ENCODE peak calls at places on chromosome 4, in eight cellular contexts. V is left lung, M is neuronal stem cell, R is lower lobe of right lung, D is left ventricle myocardium inferior, K is RWPE1, J is pancreas, H is IMR-90. T is an unnamed sample.

GRCh38 chr4:41120297-41121217 is 93.8 kb downstream of the APBB2 start:
- DNase-seq in V (no peak), M (no peak), R (peak; percentile 56), D (peak; percentile 39), K (peak; percentile 41), J (no peak), H (peak; percentile 59), T (peak; percentile 41)

GRCh38 chr4:73161527-73162185 is 92.1 kb upstream of the COX18 start:
- DNase-seq in V (no peak), M (no peak), R (no peak), D (no peak), K (no peak), J (no peak), H (no peak), T (no peak)

GRCh38 chr4:74133786-74134499 is 24.0 kb upstream of the MTHFD2L start:
- DNase-seq in V (peak; percentile 76), M (peak; percentile 70), R (peak; percentile 72), D (peak; percentile 48), K (peak; percentile 38), J (peak; percentile 77), H (peak; percentile 86), T (peak; percentile 46)

GRCh38 chr4:20252656-20253271 is 1.1 kb downstream of the SLIT2 start:
- DNase-seq in V (peak; percentile 75), M (peak; percentile 40), R (peak; percentile 48), D (peak; percentile 20), K (no peak), J (peak; percentile 62), H (peak; percentile 39), T (no peak)

GRCh38 chr4:6892190-6892908 is 17.3 kb upstream of the TBC1D14 start:
- DNase-seq in V (peak; percentile 81), M (no peak), R (peak; percentile 62), D (peak; percentile 45), K (no peak), J (no peak), H (peak; percentile 79), T (no peak)

GRCh38 chr4:88623097-88623496 is 30.8 kb downstream of the HERC3 start:
- DNase-seq in V (no peak), M (no peak), R (no peak), D (no peak), K (peak; percentile 85), J (no peak), H (peak; percentile 86), T (no peak)

GRCh38 chr4:2432991-2433530 is 14.3 kb downstream of the CFAP99 start:
- DNase-seq in V (no peak), M (no peak), R (no peak), D (no peak), K (no peak), J (no peak), H (peak; percentile 64), T (peak; percentile 92)

GRCh38 chr4:63618883-63619573 is 790.2 kb downstream of the TECRL start:
- DNase-seq in V (no peak), M (no peak), R (no peak), D (no peak), K (no peak), J (no peak), H (no peak), T (no peak)

GRCh38 chr4:96776922-96777510 is 937.1 kb downstream of the PDHA2 start:
- DNase-seq in V (no peak), M (no peak), R (no peak), D (no peak), K (no peak), J (no peak), H (no peak), T (no peak)

GRCh38 chr4:15836362-15836761 is 58.2 kb downstream of the CD38 start:
- DNase-seq in V (no peak), M (no peak), R (no peak), D (no peak), K (no peak), J (no peak), H (no peak), T (no peak)

GRCh38 chr4:39932776-39933402 is 44.8 kb downstream of the PDS5A start:
- DNase-seq in V (no peak), M (no peak), R (no peak), D (no peak), K (no peak), J (no peak), H (no peak), T (no peak)

GRCh38 chr4:39933689-39934590 is 43.8 kb downstream of the PDS5A start:
- DNase-seq in V (no peak), M (no peak), R (no peak), D (no peak), K (no peak), J (no peak), H (peak; percentile 69), T (no peak)

GRCh38 chr4:39937683-39938268 is 39.9 kb downstream of the PDS5A start:
- DNase-seq in V (no peak), M (no peak), R (no peak), D (no peak), K (no peak), J (no peak), H (peak; percentile 45), T (no peak)

GRCh38 chr4:39941682-39942217 is 36.0 kb downstream of the PDS5A start:
- DNase-seq in V (no peak), M (no peak), R (no peak), D (no peak), K (no peak), J (no peak), H (no peak), T (no peak)

GRCh38 chr4:39936565-39937418 is 40.9 kb downstream of the PDS5A start:
- DNase-seq in V (no peak), M (peak; percentile 11), R (no peak), D (no peak), K (no peak), J (no peak), H (no peak), T (no peak)
- H3K27ac ChIP-seq in V (no peak overlapping the region), M (no peak overlapping the region), R (no peak overlapping the region), D (no peak overlapping the region), K (peak overlapping the region; percentile 43), J (no peak overlapping the region), H (no peak overlapping the region), T (no peak overlapping the region)

DNA sequence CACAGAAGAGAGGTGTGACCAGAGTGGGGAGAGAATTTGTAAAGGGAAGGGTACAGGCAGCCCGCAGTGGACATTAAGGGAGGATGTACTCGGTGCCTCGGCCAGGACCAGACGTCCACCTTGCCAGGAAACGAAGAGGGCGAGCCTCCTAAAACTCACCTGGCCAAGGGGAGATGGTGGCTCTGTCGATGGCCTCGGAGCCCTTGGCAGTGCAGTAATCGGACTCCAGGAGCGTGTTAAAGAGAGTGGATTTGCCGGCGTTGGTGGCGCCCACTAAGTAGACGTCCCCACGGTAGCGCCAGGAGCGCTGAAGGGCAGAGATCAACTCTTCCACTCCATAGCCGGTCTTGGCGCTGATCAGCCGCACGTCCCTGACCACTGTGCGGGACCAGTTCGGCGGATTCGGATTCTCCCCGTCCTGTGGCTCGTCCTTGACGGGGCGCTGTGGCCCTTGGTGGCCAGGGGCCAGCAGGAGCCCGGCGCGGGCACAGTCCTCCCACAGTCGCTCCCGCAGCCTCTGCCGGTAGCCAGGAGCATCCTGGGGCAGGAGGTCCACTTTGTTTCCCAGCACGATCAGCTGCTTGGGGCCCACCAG is 1.0 kb downstream of the NOA1 start:
- DNase-seq in V (no peak), M (no peak), R (no peak), D (no peak), K (no peak), J (no peak), H (no peak), T (no peak)
- H3K27ac ChIP-seq in V (no peak overlapping the region), M (no peak overlapping the region), R (peak overlapping the region; percentile 85), D (peak overlapping the region; percentile 93), K (peak overlapping the region; percentile 96), J (peak overlapping the region; percentile 77), H (peak overlapping the region; percentile 89), T (peak overlapping the region; percentile 69)

DNA sequence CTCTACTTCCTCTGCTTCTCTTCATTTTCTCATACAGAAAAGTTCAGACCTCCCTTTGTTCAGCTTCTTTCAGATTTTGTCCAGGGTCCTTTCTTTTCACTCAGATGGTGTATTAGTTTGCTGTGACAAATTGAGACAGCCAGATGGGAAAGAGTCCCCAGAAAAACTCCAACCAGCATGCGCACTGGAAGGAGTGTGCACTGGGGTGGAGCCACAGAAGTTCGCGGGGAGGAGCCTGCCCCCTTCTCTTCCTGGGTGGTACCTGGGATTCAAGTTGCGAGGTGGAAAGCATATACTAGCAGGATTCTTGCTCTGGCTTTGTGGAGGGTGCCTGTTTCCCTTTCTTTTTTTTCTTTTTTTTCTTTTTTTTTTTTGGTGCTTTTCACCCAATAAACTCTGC is 51.6 kb downstream of the SMIM20 start:
- DNase-seq in V (no peak), M (no peak), R (no peak), D (no peak), K (no peak), J (no peak), H (no peak), T (no peak)
- H3K27ac ChIP-seq in V (no peak overlapping the region), M (peak overlapping the region; percentile 51), R (no peak overlapping the region), D (no peak overlapping the region), K (no peak overlapping the region), J (no peak overlapping the region), H (peak overlapping the region; percentile 54), T (no peak overlapping the region)

GRCh38 chr4:80138556-80139538 is 58.5 kb upstream of the PRDM8 start:
- DNase-seq in V (no peak), M (no peak), R (no peak), D (no peak), K (no peak), J (no peak), H (peak; percentile 82), T (no peak)

GRCh38 chr4:80134936-80135701 is 62.1 kb upstream of the ANTXR2 start:
- DNase-seq in V (no peak), M (no peak), R (no peak), D (no peak), K (no peak), J (no peak), H (peak; percentile 42), T (no peak)

GRCh38 chr4:80137631-80138030 is 59.7 kb upstream of the PRDM8 start:
- DNase-seq in V (no peak), M (no peak), R (no peak), D (no peak), K (no peak), J (no peak), H (no peak), T (no peak)

GRCh38 chr4:80135702-80136058 is 61.6 kb upstream of the PRDM8 start:
- DNase-seq in V (no peak), M (no peak), R (no peak), D (no peak), K (no peak), J (no peak), H (no peak), T (no peak)

DNA sequence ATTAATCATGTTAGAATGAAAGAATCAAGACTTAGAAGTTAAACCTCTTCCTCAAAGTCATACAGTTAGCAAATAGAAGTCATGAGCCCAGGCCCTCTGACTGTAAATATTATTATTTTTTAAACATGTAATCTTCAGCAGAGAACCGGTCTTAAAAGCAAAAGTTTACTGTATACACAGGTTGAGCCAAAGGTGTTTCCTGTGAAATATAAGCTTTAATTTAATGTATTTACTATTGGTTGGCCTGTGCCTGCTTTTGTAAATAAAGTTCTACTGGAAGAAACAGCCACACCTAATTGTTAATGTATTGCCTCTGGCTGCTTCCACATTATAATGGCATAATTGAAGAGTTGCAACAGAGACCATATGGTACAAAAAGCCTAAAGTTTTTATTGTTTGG is 61.1 kb upstream of the PRDM8 start:
- DNase-seq in V (no peak), M (no peak), R (no peak), D (no peak), K (no peak), J (no peak), H (no peak), T (no peak)
- H3K27ac ChIP-seq in V (no peak overlapping the region), M (no peak overlapping the region), R (no peak overlapping the region), D (no peak overlapping the region), K (no peak overlapping the region), J (no peak overlapping the region), H (no peak overlapping the region), T (no peak overlapping the region)

GRCh38 chr4:98614081-98614480 is 44.3 kb downstream of the TSPAN5 start:
- DNase-seq in V (no peak), M (no peak), R (no peak), D (no peak), K (no peak), J (no peak), H (no peak), T (no peak)
- H3K27ac ChIP-seq in V (no peak overlapping the region), M (no peak overlapping the region), R (no peak overlapping the region), D (no peak overlapping the region), K (no peak overlapping the region), J (no peak overlapping the region), H (no peak overlapping the region), T (no peak overlapping the region)